ENCODE peak calls at places on chromosomes 11 and 22, in six cellular contexts. G is adrenal gland, M is stomach, L is endothelial cell of umbilical vein, H is body of pancreas, E is ovary. X is an unnamed sample.

GRCh38 chr11:44324222-44324621 is 14.3 kb upstream of the ALX4 start:
- DNase-seq in H (no peak), G (no peak), L (no peak), M (no peak), E (no peak), X (no peak)

GRCh38 chr11:84947970-84948600 is 679.1 kb downstream of the DLG2 start:
- DNase-seq in E (no peak), H (no peak), M (no peak), G (no peak), L (no peak), X (no peak)

GRCh38 chr11:57254631-57255030 is 17.6 kb upstream of the APLNR start:
- DNase-seq in M (no peak), E (no peak), H (no peak), G (no peak), L (no peak), X (no peak)

GRCh38 chr11:70700453-70700852 is 302.1 kb downstream of the CTTN start:
- DNase-seq in M (no peak), E (no peak), H (no peak), G (no peak), L (no peak), X (no peak)

GRCh38 chr11:1043563-1044096 is 7.1 kb upstream of the MUC6 start:
- DNase-seq in E (no peak), G (no peak), L (no peak), H (peak; percentile 61), M (no peak), X (no peak)

GRCh38 chr22:38436629-38437395 is 18.2 kb downstream of the KCNJ4 start:
- DNase-seq in L (no peak), E (no peak), M (no peak), H (no peak), G (no peak), X (no peak)

GRCh38 chr11:131760191-131760951 is 390.0 kb downstream of the NTM start:
- DNase-seq in E (no peak), G (no peak), M (no peak), H (no peak), L (no peak), X (no peak)

GRCh38 chr11:98107736-98108135 is 913.0 kb upstream of the CNTN5 start:
- DNase-seq in H (no peak), E (no peak), L (no peak), G (no peak), M (no peak), X (no peak)

GRCh38 chr11:45301537-45302246 is 15.6 kb upstream of the SYT13 start:
- DNase-seq in H (no peak), L (no peak), G (no peak), E (no peak), M (no peak), X (no peak)

GRCh38 chr22:47570851-47571250 is 808.4 kb downstream of the TBC1D22A start:
- DNase-seq in L (no peak), E (no peak), H (no peak), G (no peak), M (no peak), X (no peak)

GRCh38 chr11:118328745-118329144 is 13.8 kb downstream of the CD3D start:
- DNase-seq in H (no peak), L (no peak), E (no peak), M (no peak), G (no peak), X (no peak)

GRCh38 chr11:121194731-121195596 is 93.9 kb downstream of the TECTA start:
- DNase-seq in E (peak; percentile 28), L (peak; percentile 64), M (peak; percentile 39), G (peak; percentile 69), H (peak; percentile 55), X (peak; percentile 77)

GRCh38 chr11:69841859-69842698 is 22.9 kb upstream of the FGF3 start:
- DNase-seq in L (no peak), H (no peak), E (no peak), G (no peak), M (no peak), X (no peak)

GRCh38 chr22:35409783-35410662 is 10.1 kb downstream of the MCM5 start:
- DNase-seq in E (no peak), L (no peak), G (peak; percentile 51), H (no peak), M (no peak), X (no peak)

GRCh38 chr22:20106205-20106848 is 9.6 kb upstream of the RANBP1 start:
- DNase-seq in H (no peak), L (no peak), G (no peak), M (no peak), E (no peak), X (no peak)

GRCh38 chr22:17281026-17281809 is 62.0 kb upstream of the ADA2 start:
- DNase-seq in M (no peak), L (no peak), H (no peak), E (no peak), G (no peak), X (no peak)

GRCh38 chr22:33023119-33023827 is 34.9 kb downstream of the SYN3 start:
- DNase-seq in H (no peak), L (no peak), G (no peak), M (no peak), E (no peak), X (no peak)

GRCh38 chr11:7892751-7893356 is 38.2 kb downstream of the OR10A6 start:
- DNase-seq in L (peak; percentile 68), G (peak; percentile 2), E (no peak), M (no peak), H (no peak), X (no peak)

GRCh38 chr11:69209421-69209820 is 53.7 kb downstream of the SMIM38 start:
- DNase-seq in E (no peak), M (no peak), H (peak; percentile 4), G (no peak), L (no peak), X (no peak)

GRCh38 chr22:38481162-38481870 is 13.4 kb downstream of the KDELR3 start:
- DNase-seq in E (no peak), M (no peak), G (no peak), H (no peak), L (no peak), X (no peak)

GRCh38 chr11:130435671-130436070 is 7.3 kb upstream of the ADAMTS8 start:
- DNase-seq in M (no peak), H (no peak), L (peak; percentile 9), E (no peak), G (no peak), X (no peak)

GRCh38 chr11:75246006-75246672 is 5.6 kb downstream of the TPBGL start:
- DNase-seq in G (no peak), H (peak; percentile 69), M (no peak), E (no peak), L (no peak), X (no peak)

GRCh38 chr11:125079151-125079877 is 16.2 kb downstream of the SLC37A2 start:
- DNase-seq in G (no peak), M (no peak), H (no peak), E (no peak), L (no peak), X (no peak)

GRCh38 chr11:2302280-2302843 is 549 bp downstream of the TSPAN32 start:
- DNase-seq in M (no peak), H (no peak), G (no peak), E (no peak), L (no peak), X (no peak)

GRCh38 chr22:47632646-47633045 is 870.2 kb downstream of the TBC1D22A start:
- DNase-seq in L (no peak), M (peak; percentile 5), G (no peak), E (no peak), H (no peak), X (no peak)

GRCh38 chr11:38043060-38043459 is 1445.0 kb upstream of the RAG2 start:
- DNase-seq in H (no peak), L (no peak), M (no peak), E (no peak), G (no peak), X (no peak)

GRCh38 chr22:37231406-37232139 is 12.5 kb downstream of the RAC2 start:
- DNase-seq in E (no peak), H (no peak), L (no peak), G (no peak), M (no peak), X (no peak)

GRCh38 chr11:94131363-94132115 is 2.9 kb downstream of the PANX1 start:
- DNase-seq in L (peak; percentile 54), G (peak; percentile 77), M (no peak), H (peak; percentile 35), E (no peak), X (no peak)

GRCh38 chr11:94130589-94131362 is 2.1 kb downstream of the PANX1 start:
- DNase-seq in G (peak; percentile 37), H (no peak), M (no peak), E (no peak), L (peak; percentile 36), X (no peak)

GRCh38 chr11:94128746-94129504 is at the start of gene PANX1:
- DNase-seq in M (peak; percentile 80), G (peak; percentile 86), E (peak; percentile 80), H (peak; percentile 70), L (peak; percentile 81), X (peak; percentile 60)

GRCh38 chr11:94128171-94128745 is 383 bp upstream of the PANX1 start:
- DNase-seq in G (no peak), M (peak; percentile 38), H (peak; percentile 42), E (no peak), L (no peak), X (no peak)

DNA sequence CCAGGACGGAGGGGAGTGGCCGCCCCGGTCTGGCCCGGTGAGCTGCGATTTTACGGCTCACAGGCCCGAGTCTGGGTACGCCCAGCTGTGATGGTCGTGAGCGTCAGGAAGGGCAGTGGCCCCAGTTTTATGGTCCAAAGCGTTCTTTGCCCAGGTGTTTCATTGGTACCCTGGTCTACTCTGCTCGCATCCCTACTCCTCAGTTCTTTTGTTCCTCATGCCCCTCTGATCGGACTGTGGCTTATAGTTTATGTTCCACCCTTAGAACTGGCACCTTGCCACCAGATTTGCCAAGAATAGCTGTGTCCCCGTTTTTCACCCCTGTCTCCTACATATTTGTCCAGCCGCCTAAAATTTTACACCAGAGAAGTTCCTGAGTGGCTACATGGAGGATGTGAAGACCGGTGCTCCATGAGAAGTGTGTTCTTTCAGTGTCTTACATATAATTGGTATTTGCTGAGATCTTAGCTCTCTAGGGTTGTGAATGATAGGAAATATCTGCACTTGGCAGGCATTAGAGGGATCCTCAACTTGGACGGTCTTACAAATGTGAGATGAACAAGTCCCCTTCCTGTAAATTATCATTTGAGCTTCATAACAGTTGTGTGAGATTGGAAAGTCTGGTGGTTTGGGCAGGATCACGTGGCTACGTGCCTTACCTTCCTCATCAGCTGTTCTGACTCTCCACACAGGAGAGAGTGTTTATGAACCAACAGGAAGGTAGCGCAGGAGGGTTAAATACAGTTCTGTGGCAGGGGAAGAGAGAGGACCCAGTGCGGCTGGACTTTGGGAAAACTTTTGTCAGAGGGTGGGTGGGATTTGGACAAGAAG is 1.1 kb downstream of the PANX1 start:
- DNase-seq in E (no peak), G (no peak), L (peak; percentile 28), H (no peak), M (no peak), X (no peak)
- TF ChIP-seq POLR2A in E (no peak), G (no peak), L (no peak), H (no peak), M (no peak), X (no peak)

GRCh38 chr11:119905162-119905561 is 176.2 kb upstream of the NECTIN1 start:
- DNase-seq in E (no peak), G (no peak), L (no peak), M (peak; percentile 57), H (no peak), X (no peak)
- TF ChIP-seq POLR2A in E (no peak), G (no peak), L (no peak), M (no peak), H (no peak), X (no peak)

GRCh38 chr11:9574556-9574805 is 1.0 kb downstream of the WEE1 start:
- DNase-seq in H (peak; percentile 39), M (peak; percentile 34), G (peak; percentile 30), L (peak; percentile 51), E (peak; percentile 71), X (no peak)
- TF ChIP-seq POLR2A in H (peak; percentile 9), M (no peak), G (no peak), L (no peak), E (no peak), X (no peak)

GRCh38 chr11:19690885-19691284 is 21.8 kb upstream of the NAV2 start:
- DNase-seq in G (no peak), E (no peak), L (no peak), H (no peak), M (no peak), X (no peak)
- TF ChIP-seq POLR2A in G (no peak), E (no peak), L (no peak), H (no peak), M (no peak), X (no peak)